ENCODE peak calls at places on chromosomes 13 and 19, in seven cellular contexts. Q, L, F, E, O, R and Z are unnamed samples.

GRCh38 chr13:112131081-112131739 is 64.3 kb downstream of the SOX1 start:
- DNase-seq in L (no peak), F (no peak), E (no peak), O (no peak), R (no peak), Q (no peak), Z (peak)

GRCh38 chr13:94988654-94989053 is 276.3 kb upstream of the SOX21 start:
- DNase-seq in Q (no peak), R (no peak), E (no peak), L (no peak), O (peak), F (no peak), Z (no peak)

GRCh38 chr19:5038631-5039271 is 69.8 kb downstream of the KDM4B start:
- DNase-seq in Q (no peak), R (no peak), O (peak), E (no peak), L (no peak), F (no peak), Z (no peak)

GRCh38 chr13:24742294-24742693 is 21.7 kb upstream of the RNF17 start:
- DNase-seq in Q (no peak), L (no peak), R (no peak), F (no peak), O (peak), E (no peak), Z (no peak)

GRCh38 chr13:21231426-21231945 is 55.0 kb downstream of the MRPL57 start:
- DNase-seq in L (no peak), Q (no peak), R (no peak), E (no peak), O (peak), F (no peak), Z (no peak)

GRCh38 chr13:50829896-50830295 is 13.6 kb downstream of the DLEU7 start:
- DNase-seq in O (peak), R (no peak), L (no peak), F (no peak), Q (no peak), E (no peak), Z (no peak)

GRCh38 chr19:4391701-4392543 is 8.4 kb downstream of the SH3GL1 start:
- DNase-seq in R (peak), F (no peak), Q (no peak), E (no peak), O (peak), L (no peak), Z (no peak)

GRCh38 chr19:43595605-43595998 is 332 bp downstream of the IRGQ start:
- DNase-seq in L (peak), E (no peak), F (peak), Q (no peak), R (no peak), O (no peak), Z (no peak)

GRCh38 chr13:97627566-97627965 is 193.6 kb downstream of the RAP2A start:
- DNase-seq in E (no peak), Q (no peak), F (no peak), R (peak), L (no peak), O (peak), Z (peak)

GRCh38 chr19:20371911-20372310 is 193.7 kb downstream of the ZNF737 start:
- DNase-seq in L (no peak), R (no peak), O (no peak), Q (no peak), E (no peak), F (no peak), Z (no peak)

GRCh38 chr13:38176664-38177063 is 173.0 kb upstream of the UFM1 start:
- DNase-seq in L (no peak), O (no peak), R (no peak), F (no peak), Q (no peak), E (no peak), Z (no peak)

GRCh38 chr19:14686411-14686810 is 3.4 kb upstream of the ZNF333 start:
- DNase-seq in O (peak), E (no peak), L (peak), F (no peak), Q (no peak), R (no peak), Z (no peak)

GRCh38 chr19:29840066-29840950 is 28.5 kb downstream of the CCNE1 start:
- DNase-seq in F (no peak), Q (no peak), L (no peak), O (no peak), E (no peak), R (no peak), Z (no peak)

GRCh38 chr13:29284726-29285125 is 310.8 kb downstream of the SLC7A1 start:
- DNase-seq in L (no peak), E (no peak), Q (no peak), R (no peak), F (no peak), O (no peak), Z (no peak)

GRCh38 chr13:105063676-105064075 is 1471.8 kb downstream of the EFNB2 start:
- DNase-seq in Q (no peak), O (no peak), R (no peak), E (no peak), F (no peak), L (no peak), Z (no peak)

GRCh38 chr13:51191743-51192142 is 30.5 kb upstream of the FAM124A start:
- DNase-seq in E (no peak), O (no peak), R (no peak), L (no peak), Q (no peak), F (no peak), Z (no peak)

GRCh38 chr13:82088781-82089180 is 1747.9 kb upstream of the SPRY2 start:
- DNase-seq in L (no peak), E (no peak), Q (no peak), R (no peak), O (no peak), F (no peak), Z (no peak)

GRCh38 chr13:106008540-106008939 is 526.9 kb downstream of the EFNB2 start:
- DNase-seq in Q (no peak), L (no peak), F (no peak), R (no peak), E (no peak), O (no peak), Z (no peak)

GRCh38 chr19:57171551-57172081 is 4.3 kb upstream of the DUXA start:
- DNase-seq in E (no peak), Q (peak), O (peak), R (peak), F (peak), L (peak), Z (peak)

GRCh38 chr19:15141143-15141542 is 33.9 kb downstream of the SYDE1 start:
- DNase-seq in E (no peak), O (no peak), R (no peak), Q (no peak), L (no peak), F (no peak), Z (no peak)

GRCh38 chr19:4077800-4078683 is 11.3 kb upstream of the ZBTB7A start:
- DNase-seq in Q (no peak), O (peak), E (no peak), L (peak), F (peak), R (peak), Z (no peak)

GRCh38 chr19:54391589-54392061 is 23.6 kb upstream of the TTYH1 start:
- DNase-seq in Q (no peak), F (no peak), E (no peak), O (no peak), L (no peak), R (no peak), Z (no peak)

GRCh38 chr19:3065675-3066357 is 3.5 kb upstream of the TLE5 start:
- DNase-seq in O (no peak), L (peak), R (no peak), Q (no peak), F (no peak), E (no peak), Z (no peak)

GRCh38 chr19:35041548-35042055 is at the start of gene HPN:
- DNase-seq in F (no peak), R (no peak), Q (no peak), L (no peak), O (no peak), E (no peak), Z (no peak)

GRCh38 chr19:18833141-18833476 is 1.4 kb downstream of the UPF1 start:
- DNase-seq in O (no peak), E (no peak), F (no peak), R (no peak), L (no peak), Q (no peak), Z (no peak)

GRCh38 chr19:4063369-4064072 is 3.2 kb downstream of the ZBTB7A start:
- DNase-seq in Q (no peak), E (no peak), F (no peak), O (no peak), L (peak), R (no peak), Z (no peak)

GRCh38 chr19:3653865-3654513 is 27.4 kb upstream of the CACTIN start:
- DNase-seq in Q (no peak), E (no peak), O (no peak), F (no peak), L (no peak), R (no peak), Z (no peak)

GRCh38 chr13:51906581-51906980 is 44.8 kb downstream of the CCDC70 start:
- DNase-seq in E (no peak), L (peak), Q (no peak), F (no peak), R (peak), O (no peak), Z (no peak)

GRCh38 chr19:56692496-56692895 is 20.9 kb upstream of the ZNF835 start:
- DNase-seq in R (no peak), Q (no peak), O (no peak), E (no peak), F (no peak), L (no peak), Z (no peak)

GRCh38 chr19:7179917-7180306 is 110.4 kb downstream of the ZNF557 start:
- DNase-seq in E (no peak), Q (no peak), O (no peak), L (no peak), R (no peak), F (no peak), Z (no peak)
- H3K27ac ChIP-seq in E (no peak), Q (no peak), O (peak), L (peak), R (peak), F (peak), Z (no peak)

GRCh38 chr19:13062317-13062716 is 40.3 kb downstream of the LYL1 start:
- DNase-seq in O (no peak), R (no peak), E (no peak), L (no peak), F (no peak), Q (no peak), Z (no peak)

GRCh38 chr19:13060964-13061927 is 41.4 kb downstream of the LYL1 start:
- DNase-seq in E (peak), O (peak), R (peak), F (peak), L (peak), Q (peak), Z (no peak)

GRCh38 chr19:13063461-13064091 is 39.1 kb downstream of the LYL1 start:
- DNase-seq in L (no peak), O (no peak), F (no peak), R (peak), Q (no peak), E (no peak), Z (peak)

GRCh38 chr19:13066231-13066630 is 36.4 kb downstream of the LYL1 start:
- DNase-seq in L (no peak), R (no peak), E (no peak), Q (no peak), O (no peak), F (no peak), Z (no peak)

DNA sequence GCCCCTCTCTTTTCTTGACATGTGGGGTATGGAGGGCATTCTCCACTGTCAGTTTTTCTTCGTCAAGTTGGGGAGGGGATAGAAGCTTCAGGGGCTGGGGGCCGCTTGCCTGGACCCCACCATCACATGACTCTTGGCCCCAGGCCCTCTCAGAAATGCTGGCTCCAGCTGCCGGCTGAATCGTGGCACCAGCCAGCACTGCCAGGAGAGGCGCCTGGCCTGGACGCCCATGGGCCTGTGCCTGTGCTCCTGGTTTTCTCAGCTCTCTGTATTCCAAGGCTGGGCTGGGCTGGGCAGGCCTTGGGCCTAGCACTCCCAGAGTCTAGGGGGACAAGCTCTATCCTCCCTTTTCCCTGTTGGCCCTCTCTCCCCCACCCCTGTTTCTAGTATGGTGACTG is 38.6 kb downstream of the LYL1 start:
- DNase-seq in E (no peak), R (peak), L (no peak), Q (no peak), F (no peak), O (no peak), Z (no peak)
- H3K27ac ChIP-seq in E (peak), R (peak), L (peak), Q (no peak), F (peak), O (no peak), Z (peak)

GRCh38 chr13:110281736-110282135 is 25.2 kb downstream of the COL4A1 start:
- DNase-seq in Q (no peak), O (no peak), E (no peak), L (no peak), F (no peak), R (no peak), Z (no peak)
- H3K27ac ChIP-seq in Q (no peak), O (no peak), E (no peak), L (peak), F (no peak), R (peak), Z (peak)

GRCh38 chr13:65911546-65912193 is 1318.5 kb downstream of the PCDH9 start:
- DNase-seq in E (no peak), L (no peak), R (no peak), O (peak), F (no peak), Q (no peak), Z (no peak)

GRCh38 chr13:65912516-65912915 is 1317.6 kb downstream of the PCDH9 start:
- DNase-seq in F (no peak), R (no peak), E (no peak), O (no peak), Q (no peak), L (no peak), Z (no peak)

GRCh38 chr13:65909501-65909900 is 1320.6 kb downstream of the PCDH9 start:
- DNase-seq in L (no peak), Q (no peak), O (no peak), F (no peak), E (no peak), R (no peak), Z (no peak)

GRCh38 chr13:65914707-65915106 is 1315.4 kb downstream of the PCDH9 start:
- DNase-seq in E (no peak), R (no peak), L (no peak), Q (no peak), O (peak), F (no peak), Z (no peak)

DNA sequence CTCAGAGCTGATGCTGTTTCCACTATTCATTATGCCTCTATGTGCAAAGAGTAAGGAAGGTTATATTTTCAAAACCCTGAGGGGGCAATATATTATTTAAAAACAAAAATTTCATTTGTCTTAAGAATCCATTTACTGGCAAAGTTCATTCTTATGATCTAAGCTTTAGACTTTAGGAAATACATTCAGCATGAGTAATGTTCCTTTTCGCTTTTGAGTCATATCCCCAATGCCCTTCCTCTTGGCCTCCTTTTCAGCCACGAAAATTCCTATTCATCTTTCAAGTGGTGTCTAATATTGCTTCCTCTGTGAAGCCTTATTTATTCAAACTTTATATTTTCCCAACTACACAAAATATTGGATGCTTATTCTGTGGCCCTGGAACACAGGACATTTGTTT is 1317.0 kb downstream of the PCDH9 start:
- DNase-seq in E (no peak), Q (no peak), L (no peak), O (peak), F (no peak), R (no peak), Z (no peak)
- H3K27ac ChIP-seq in E (no peak), Q (no peak), L (no peak), O (no peak), F (no peak), R (peak), Z (peak)